ENCODE peak calls at places on chromosome 17, in nine cellular contexts. One of them, this sample, is unnamed.

GRCh38 chr17:13590441-13590840 is 11.3 kb downstream of the HS3ST3A1 start:
- DNase-seq in RWPE1: no peak
- DNase-seq in HFF-Myc: no peak
- DNase-seq in NCI-H1436: no peak
- DNase-seq in amniotic epithelial cell: no peak
- DNase-seq in right lobe of liver: no peak
- DNase-seq in pancreas: no peak
- DNase-seq in RCC 7860: peak
- DNase-seq in stimulated activated CD4-positive, alpha-beta T cell treated with anti-CD3 and anti-CD28 coated beads, Interleukin-1b, Interleukin-23, amount 100 ng/mL, for 24 hours: no peak
- DNase-seq in this sample: no peak

GRCh38 chr17:60909405-60909804 is 231.8 kb downstream of the BCAS3 start:
- DNase-seq in amniotic epithelial cell: no peak
- DNase-seq in NCI-H1436: no peak
- DNase-seq in stimulated activated CD4-positive, alpha-beta T cell treated with anti-CD3 and anti-CD28 coated beads, Interleukin-1b, Interleukin-23, amount 100 ng/mL, for 24 hours: no peak
- DNase-seq in HFF-Myc: no peak
- DNase-seq in RCC 7860: no peak
- DNase-seq in RWPE1: no peak
- DNase-seq in pancreas: no peak
- DNase-seq in right lobe of liver: no peak
- DNase-seq in this sample: no peak

GRCh38 chr17:71284032-71284755 is 836.6 kb upstream of the SOX9 start:
- DNase-seq in NCI-H1436: no peak
- DNase-seq in stimulated activated CD4-positive, alpha-beta T cell treated with anti-CD3 and anti-CD28 coated beads, Interleukin-1b, Interleukin-23, amount 100 ng/mL, for 24 hours: no peak
- DNase-seq in RCC 7860: no peak
- DNase-seq in pancreas: no peak
- DNase-seq in HFF-Myc: no peak
- DNase-seq in amniotic epithelial cell: no peak
- DNase-seq in right lobe of liver: no peak
- DNase-seq in RWPE1: no peak
- DNase-seq in this sample: no peak

GRCh38 chr17:7004398-7005253 is 7.8 kb upstream of the RNASEK start:
- DNase-seq in HFF-Myc: peak
- DNase-seq in amniotic epithelial cell: peak
- DNase-seq in stimulated activated CD4-positive, alpha-beta T cell treated with anti-CD3 and anti-CD28 coated beads, Interleukin-1b, Interleukin-23, amount 100 ng/mL, for 24 hours: no peak
- DNase-seq in NCI-H1436: peak
- DNase-seq in pancreas: no peak
- DNase-seq in RCC 7860: peak
- DNase-seq in right lobe of liver: no peak
- DNase-seq in RWPE1: no peak
- DNase-seq in this sample: no peak

GRCh38 chr17:17567631-17568030 is 23.9 kb downstream of the PEMT start:
- DNase-seq in right lobe of liver: peak
- DNase-seq in HFF-Myc: no peak
- DNase-seq in stimulated activated CD4-positive, alpha-beta T cell treated with anti-CD3 and anti-CD28 coated beads, Interleukin-1b, Interleukin-23, amount 100 ng/mL, for 24 hours: no peak
- DNase-seq in pancreas: peak
- DNase-seq in amniotic epithelial cell: no peak
- DNase-seq in RCC 7860: no peak
- DNase-seq in RWPE1: no peak
- DNase-seq in NCI-H1436: no peak
- DNase-seq in this sample: no peak

GRCh38 chr17:19390951-19391350 is 4.0 kb upstream of the MFAP4 start:
- DNase-seq in stimulated activated CD4-positive, alpha-beta T cell treated with anti-CD3 and anti-CD28 coated beads, Interleukin-1b, Interleukin-23, amount 100 ng/mL, for 24 hours: no peak
- DNase-seq in NCI-H1436: no peak
- DNase-seq in RWPE1: no peak
- DNase-seq in HFF-Myc: no peak
- DNase-seq in pancreas: no peak
- DNase-seq in right lobe of liver: no peak
- DNase-seq in amniotic epithelial cell: no peak
- DNase-seq in RCC 7860: no peak
- DNase-seq in this sample: no peak

GRCh38 chr17:39222866-39223834 is 2.6 kb downstream of the STAC2 start:
- DNase-seq in pancreas: no peak
- DNase-seq in NCI-H1436: no peak
- DNase-seq in right lobe of liver: no peak
- DNase-seq in amniotic epithelial cell: no peak
- DNase-seq in HFF-Myc: no peak
- DNase-seq in stimulated activated CD4-positive, alpha-beta T cell treated with anti-CD3 and anti-CD28 coated beads, Interleukin-1b, Interleukin-23, amount 100 ng/mL, for 24 hours: no peak
- DNase-seq in RCC 7860: no peak
- DNase-seq in RWPE1: no peak
- DNase-seq in this sample: no peak

GRCh38 chr17:69236464-69236863 is 7.8 kb upstream of the ABCA10 start:
- DNase-seq in HFF-Myc: no peak
- DNase-seq in NCI-H1436: no peak
- DNase-seq in RCC 7860: no peak
- DNase-seq in pancreas: no peak
- DNase-seq in amniotic epithelial cell: no peak
- DNase-seq in RWPE1: no peak
- DNase-seq in stimulated activated CD4-positive, alpha-beta T cell treated with anti-CD3 and anti-CD28 coated beads, Interleukin-1b, Interleukin-23, amount 100 ng/mL, for 24 hours: no peak
- DNase-seq in right lobe of liver: no peak
- DNase-seq in this sample: no peak

GRCh38 chr17:16962804-16963203 is 9.1 kb downstream of the TNFRSF13B start:
- DNase-seq in RWPE1: no peak
- DNase-seq in stimulated activated CD4-positive, alpha-beta T cell treated with anti-CD3 and anti-CD28 coated beads, Interleukin-1b, Interleukin-23, amount 100 ng/mL, for 24 hours: no peak
- DNase-seq in amniotic epithelial cell: no peak
- DNase-seq in RCC 7860: peak
- DNase-seq in right lobe of liver: no peak
- DNase-seq in NCI-H1436: no peak
- DNase-seq in pancreas: no peak
- DNase-seq in HFF-Myc: no peak
- DNase-seq in this sample: no peak

GRCh38 chr17:36566081-36566480 is 21.4 kb downstream of the GGNBP2 start:
- DNase-seq in RWPE1: no peak
- DNase-seq in right lobe of liver: no peak
- DNase-seq in stimulated activated CD4-positive, alpha-beta T cell treated with anti-CD3 and anti-CD28 coated beads, Interleukin-1b, Interleukin-23, amount 100 ng/mL, for 24 hours: no peak
- DNase-seq in RCC 7860: no peak
- DNase-seq in pancreas: no peak
- DNase-seq in amniotic epithelial cell: peak
- DNase-seq in NCI-H1436: no peak
- DNase-seq in HFF-Myc: no peak
- DNase-seq in this sample: no peak

GRCh38 chr17:56821847-56822534 is 11.7 kb downstream of the C17orf67 start:
- DNase-seq in pancreas: no peak
- DNase-seq in RWPE1: no peak
- DNase-seq in RCC 7860: no peak
- DNase-seq in amniotic epithelial cell: no peak
- DNase-seq in right lobe of liver: no peak
- DNase-seq in stimulated activated CD4-positive, alpha-beta T cell treated with anti-CD3 and anti-CD28 coated beads, Interleukin-1b, Interleukin-23, amount 100 ng/mL, for 24 hours: no peak
- DNase-seq in NCI-H1436: no peak
- DNase-seq in HFF-Myc: no peak
- DNase-seq in this sample: no peak

GRCh38 chr17:1931759-1932579 is 93.2 kb downstream of the RTN4RL1 start:
- DNase-seq in HFF-Myc: no peak
- DNase-seq in RWPE1: peak
- DNase-seq in RCC 7860: no peak
- DNase-seq in right lobe of liver: peak
- DNase-seq in pancreas: peak
- DNase-seq in amniotic epithelial cell: peak
- DNase-seq in stimulated activated CD4-positive, alpha-beta T cell treated with anti-CD3 and anti-CD28 coated beads, Interleukin-1b, Interleukin-23, amount 100 ng/mL, for 24 hours: no peak
- DNase-seq in NCI-H1436: peak
- DNase-seq in this sample: no peak

GRCh38 chr17:56074366-56074765 is 78.9 kb upstream of the ANKFN1 start:
- DNase-seq in stimulated activated CD4-positive, alpha-beta T cell treated with anti-CD3 and anti-CD28 coated beads, Interleukin-1b, Interleukin-23, amount 100 ng/mL, for 24 hours: no peak
- DNase-seq in HFF-Myc: no peak
- DNase-seq in right lobe of liver: no peak
- DNase-seq in amniotic epithelial cell: no peak
- DNase-seq in RWPE1: no peak
- DNase-seq in RCC 7860: no peak
- DNase-seq in NCI-H1436: no peak
- DNase-seq in pancreas: no peak
- DNase-seq in this sample: no peak

GRCh38 chr17:38605852-38606645 is at the start of gene SRCIN1:
- DNase-seq in stimulated activated CD4-positive, alpha-beta T cell treated with anti-CD3 and anti-CD28 coated beads, Interleukin-1b, Interleukin-23, amount 100 ng/mL, for 24 hours: peak
- DNase-seq in amniotic epithelial cell: no peak
- DNase-seq in NCI-H1436: peak
- DNase-seq in RWPE1: no peak
- DNase-seq in RCC 7860: no peak
- DNase-seq in right lobe of liver: no peak
- DNase-seq in HFF-Myc: no peak
- DNase-seq in pancreas: peak
- DNase-seq in this sample: no peak

GRCh38 chr17:78899361-78900260 is 3.4 kb downstream of the CEP295NL start:
- DNase-seq in RCC 7860: no peak
- DNase-seq in pancreas: no peak
- DNase-seq in right lobe of liver: no peak
- DNase-seq in HFF-Myc: no peak
- DNase-seq in NCI-H1436: no peak
- DNase-seq in amniotic epithelial cell: peak
- DNase-seq in RWPE1: peak
- DNase-seq in stimulated activated CD4-positive, alpha-beta T cell treated with anti-CD3 and anti-CD28 coated beads, Interleukin-1b, Interleukin-23, amount 100 ng/mL, for 24 hours: no peak
- DNase-seq in this sample: no peak

GRCh38 chr17:5584971-5585794 is 874 bp upstream of the NLRP1 start:
- DNase-seq in HFF-Myc: peak
- DNase-seq in pancreas: no peak
- DNase-seq in right lobe of liver: no peak
- DNase-seq in NCI-H1436: no peak
- DNase-seq in RWPE1: peak
- DNase-seq in stimulated activated CD4-positive, alpha-beta T cell treated with anti-CD3 and anti-CD28 coated beads, Interleukin-1b, Interleukin-23, amount 100 ng/mL, for 24 hours: no peak
- DNase-seq in RCC 7860: peak
- DNase-seq in amniotic epithelial cell: peak
- DNase-seq in this sample: no peak

GRCh38 chr17:45149669-45150603 is 1.7 kb downstream of the HEXIM1 start:
- DNase-seq in HFF-Myc: no peak
- DNase-seq in RWPE1: no peak
- DNase-seq in right lobe of liver: peak
- DNase-seq in NCI-H1436: peak
- DNase-seq in pancreas: peak
- DNase-seq in RCC 7860: peak
- DNase-seq in amniotic epithelial cell: peak
- DNase-seq in stimulated activated CD4-positive, alpha-beta T cell treated with anti-CD3 and anti-CD28 coated beads, Interleukin-1b, Interleukin-23, amount 100 ng/mL, for 24 hours: peak
- DNase-seq in this sample: no peak

GRCh38 chr17:45384047-45384799 is 48.4 kb downstream of the ARHGAP27 start:
- DNase-seq in RWPE1: no peak
- DNase-seq in NCI-H1436: no peak
- DNase-seq in pancreas: no peak
- DNase-seq in RCC 7860: peak
- DNase-seq in HFF-Myc: no peak
- DNase-seq in stimulated activated CD4-positive, alpha-beta T cell treated with anti-CD3 and anti-CD28 coated beads, Interleukin-1b, Interleukin-23, amount 100 ng/mL, for 24 hours: no peak
- DNase-seq in right lobe of liver: no peak
- DNase-seq in amniotic epithelial cell: peak
- DNase-seq in this sample: no peak

GRCh38 chr17:81513669-81514484 is 1.3 kb upstream of the ACTG1 start:
- DNase-seq in amniotic epithelial cell: peak
- DNase-seq in RWPE1: peak
- DNase-seq in right lobe of liver: peak
- DNase-seq in HFF-Myc: no peak
- DNase-seq in NCI-H1436: peak
- DNase-seq in stimulated activated CD4-positive, alpha-beta T cell treated with anti-CD3 and anti-CD28 coated beads, Interleukin-1b, Interleukin-23, amount 100 ng/mL, for 24 hours: no peak
- DNase-seq in RCC 7860: peak
- DNase-seq in pancreas: peak
- DNase-seq in this sample: peak

GRCh38 chr17:52636443-52636842 is 477.9 kb upstream of the CA10 start:
- DNase-seq in amniotic epithelial cell: no peak
- DNase-seq in RCC 7860: no peak
- DNase-seq in right lobe of liver: no peak
- DNase-seq in pancreas: no peak
- DNase-seq in NCI-H1436: no peak
- DNase-seq in RWPE1: no peak
- DNase-seq in HFF-Myc: no peak
- DNase-seq in stimulated activated CD4-positive, alpha-beta T cell treated with anti-CD3 and anti-CD28 coated beads, Interleukin-1b, Interleukin-23, amount 100 ng/mL, for 24 hours: no peak
- DNase-seq in this sample: no peak

GRCh38 chr17:49290690-49291326 is 60.2 kb upstream of the PHOSPHO1 start:
- DNase-seq in right lobe of liver: no peak
- DNase-seq in stimulated activated CD4-positive, alpha-beta T cell treated with anti-CD3 and anti-CD28 coated beads, Interleukin-1b, Interleukin-23, amount 100 ng/mL, for 24 hours: no peak
- DNase-seq in pancreas: no peak
- DNase-seq in RCC 7860: no peak
- DNase-seq in amniotic epithelial cell: peak
- DNase-seq in HFF-Myc: peak
- DNase-seq in RWPE1: peak
- DNase-seq in NCI-H1436: peak
- DNase-seq in this sample: no peak

GRCh38 chr17:3796110-3796821 is 4.7 kb downstream of the ITGAE start:
- DNase-seq in pancreas: no peak
- DNase-seq in NCI-H1436: no peak
- DNase-seq in HFF-Myc: no peak
- DNase-seq in RWPE1: no peak
- DNase-seq in right lobe of liver: no peak
- DNase-seq in stimulated activated CD4-positive, alpha-beta T cell treated with anti-CD3 and anti-CD28 coated beads, Interleukin-1b, Interleukin-23, amount 100 ng/mL, for 24 hours: peak
- DNase-seq in RCC 7860: peak
- DNase-seq in amniotic epithelial cell: no peak
- DNase-seq in this sample: no peak

GRCh38 chr17:18916816-18917496 is 35.0 kb upstream of the SLC5A10 start:
- DNase-seq in RCC 7860: no peak
- DNase-seq in RWPE1: no peak
- DNase-seq in stimulated activated CD4-positive, alpha-beta T cell treated with anti-CD3 and anti-CD28 coated beads, Interleukin-1b, Interleukin-23, amount 100 ng/mL, for 24 hours: no peak
- DNase-seq in pancreas: no peak
- DNase-seq in NCI-H1436: no peak
- DNase-seq in amniotic epithelial cell: no peak
- DNase-seq in right lobe of liver: no peak
- DNase-seq in HFF-Myc: peak
- DNase-seq in this sample: no peak

GRCh38 chr17:82595893-82596292 is 52.4 kb downstream of the WDR45B start:
- DNase-seq in RCC 7860: no peak
- DNase-seq in amniotic epithelial cell: no peak
- DNase-seq in NCI-H1436: no peak
- DNase-seq in pancreas: peak
- DNase-seq in RWPE1: no peak
- DNase-seq in right lobe of liver: no peak
- DNase-seq in HFF-Myc: no peak
- DNase-seq in stimulated activated CD4-positive, alpha-beta T cell treated with anti-CD3 and anti-CD28 coated beads, Interleukin-1b, Interleukin-23, amount 100 ng/mL, for 24 hours: no peak
- DNase-seq in this sample: no peak

GRCh38 chr17:42744283-42744805 is 496 bp downstream of the EZH1 start:
- DNase-seq in NCI-H1436: peak
- DNase-seq in RWPE1: peak
- DNase-seq in pancreas: peak
- DNase-seq in amniotic epithelial cell: peak
- DNase-seq in stimulated activated CD4-positive, alpha-beta T cell treated with anti-CD3 and anti-CD28 coated beads, Interleukin-1b, Interleukin-23, amount 100 ng/mL, for 24 hours: peak
- DNase-seq in HFF-Myc: peak
- DNase-seq in RCC 7860: peak
- DNase-seq in right lobe of liver: peak
- DNase-seq in this sample: peak

GRCh38 chr17:66438101-66438500 is 135.7 kb downstream of the PRKCA start:
- DNase-seq in HFF-Myc: no peak
- DNase-seq in pancreas: no peak
- DNase-seq in RCC 7860: no peak
- DNase-seq in NCI-H1436: no peak
- DNase-seq in amniotic epithelial cell: no peak
- DNase-seq in stimulated activated CD4-positive, alpha-beta T cell treated with anti-CD3 and anti-CD28 coated beads, Interleukin-1b, Interleukin-23, amount 100 ng/mL, for 24 hours: no peak
- DNase-seq in right lobe of liver: no peak
- DNase-seq in RWPE1: no peak
- DNase-seq in this sample: no peak

GRCh38 chr17:82860606-82861392 is 21.0 kb upstream of the ZNF750 start:
- DNase-seq in NCI-H1436: no peak
- DNase-seq in pancreas: no peak
- DNase-seq in HFF-Myc: no peak
- DNase-seq in RWPE1: no peak
- DNase-seq in RCC 7860: no peak
- DNase-seq in stimulated activated CD4-positive, alpha-beta T cell treated with anti-CD3 and anti-CD28 coated beads, Interleukin-1b, Interleukin-23, amount 100 ng/mL, for 24 hours: no peak
- DNase-seq in right lobe of liver: peak
- DNase-seq in amniotic epithelial cell: no peak
- DNase-seq in this sample: no peak

GRCh38 chr17:1592751-1593629 is 30.4 kb upstream of the PITPNA start:
- DNase-seq in right lobe of liver: no peak
- DNase-seq in RWPE1: no peak
- DNase-seq in pancreas: no peak
- DNase-seq in RCC 7860: no peak
- DNase-seq in amniotic epithelial cell: no peak
- DNase-seq in stimulated activated CD4-positive, alpha-beta T cell treated with anti-CD3 and anti-CD28 coated beads, Interleukin-1b, Interleukin-23, amount 100 ng/mL, for 24 hours: no peak
- DNase-seq in HFF-Myc: no peak
- DNase-seq in NCI-H1436: peak
- DNase-seq in this sample: no peak

GRCh38 chr17:66025551-66025950 is 166.4 kb downstream of the CEP112 start:
- DNase-seq in RCC 7860: no peak
- DNase-seq in stimulated activated CD4-positive, alpha-beta T cell treated with anti-CD3 and anti-CD28 coated beads, Interleukin-1b, Interleukin-23, amount 100 ng/mL, for 24 hours: no peak
- DNase-seq in right lobe of liver: no peak
- DNase-seq in amniotic epithelial cell: no peak
- DNase-seq in HFF-Myc: no peak
- DNase-seq in pancreas: no peak
- DNase-seq in NCI-H1436: no peak
- DNase-seq in RWPE1: no peak
- DNase-seq in this sample: no peak

GRCh38 chr17:28335959-28336871 is 654 bp downstream of the TNFAIP1 start:
- DNase-seq in RCC 7860: peak
- DNase-seq in amniotic epithelial cell: peak
- DNase-seq in RWPE1: peak
- DNase-seq in stimulated activated CD4-positive, alpha-beta T cell treated with anti-CD3 and anti-CD28 coated beads, Interleukin-1b, Interleukin-23, amount 100 ng/mL, for 24 hours: no peak
- DNase-seq in pancreas: peak
- DNase-seq in right lobe of liver: peak
- DNase-seq in NCI-H1436: peak
- DNase-seq in HFF-Myc: peak
- DNase-seq in this sample: peak

GRCh38 chr17:35044181-35044580 is 19.3 kb downstream of the RFFL start:
- DNase-seq in pancreas: no peak
- DNase-seq in RCC 7860: no peak
- DNase-seq in NCI-H1436: no peak
- DNase-seq in HFF-Myc: no peak
- DNase-seq in amniotic epithelial cell: no peak
- DNase-seq in stimulated activated CD4-positive, alpha-beta T cell treated with anti-CD3 and anti-CD28 coated beads, Interleukin-1b, Interleukin-23, amount 100 ng/mL, for 24 hours: no peak
- DNase-seq in RWPE1: no peak
- DNase-seq in right lobe of liver: no peak
- DNase-seq in this sample: no peak